ENCODE peak calls at places on chromosomes 1 and 21, in eight cellular contexts. M, H, D, F, J, X, Y and S are unnamed samples.

GRCh38 chr1:60622486-60622885 is 459.9 kb upstream of the NFIA start:
- DNase-seq in M (no peak), Y (no peak), D (no peak), F (no peak), H (no peak), X (no peak), J (no peak), S (no peak)

GRCh38 chr1:8871539-8871935 is 6.9 kb downstream of the ENO1 start:
- DNase-seq in H (no peak), D (no peak), J (no peak), M (no peak), Y (no peak), X (no peak), F (no peak), S (no peak)

GRCh38 chr1:64745986-64746940 is 1.4 kb downstream of the RAVER2 start:
- DNase-seq in J (no peak), H (no peak), X (no peak), F (no peak), M (peak), Y (no peak), D (no peak), S (no peak)

GRCh38 chr1:51301152-51301843 is 29.1 kb downstream of the TTC39A start:
- DNase-seq in Y (no peak), M (no peak), H (no peak), X (no peak), F (no peak), J (no peak), D (no peak), S (no peak)

GRCh38 chr21:19508442-19508841 is 1104.9 kb upstream of the TMPRSS15 start:
- DNase-seq in J (no peak), Y (no peak), H (no peak), X (no peak), M (no peak), D (no peak), F (no peak), S (no peak)

GRCh38 chr1:38183094-38183493 is 136.5 kb upstream of the POU3F1 start:
- DNase-seq in D (no peak), J (peak), M (no peak), H (no peak), X (no peak), F (no peak), Y (no peak), S (no peak)

GRCh38 chr1:151196292-151196800 is 2.0 kb upstream of the PIP5K1A start:
- DNase-seq in X (no peak), Y (peak), D (peak), F (no peak), H (peak), M (peak), J (peak), S (peak)

GRCh38 chr1:77245724-77246294 is 26.6 kb upstream of the PIGK start:
- DNase-seq in X (no peak), M (no peak), D (no peak), Y (no peak), F (no peak), H (no peak), J (no peak), S (no peak)

GRCh38 chr1:201488817-201489581 is 17.9 kb downstream of the CSRP1 start:
- DNase-seq in M (no peak), H (peak), J (no peak), X (no peak), D (no peak), Y (peak), F (no peak), S (no peak)

GRCh38 chr1:116001739-116002487 is 25.6 kb downstream of the SLC22A15 start:
- DNase-seq in X (no peak), H (no peak), D (no peak), Y (no peak), M (peak), J (no peak), F (no peak), S (no peak)

GRCh38 chr1:228211091-228211870 is 3.4 kb downstream of the OBSCN start:
- DNase-seq in Y (no peak), D (no peak), X (no peak), M (no peak), F (no peak), H (no peak), J (no peak), S (no peak)

GRCh38 chr1:24992761-24993211 is 62.7 kb upstream of the RUNX3 start:
- DNase-seq in M (no peak), J (no peak), X (no peak), H (no peak), D (no peak), F (peak), Y (no peak), S (no peak)

DNA sequence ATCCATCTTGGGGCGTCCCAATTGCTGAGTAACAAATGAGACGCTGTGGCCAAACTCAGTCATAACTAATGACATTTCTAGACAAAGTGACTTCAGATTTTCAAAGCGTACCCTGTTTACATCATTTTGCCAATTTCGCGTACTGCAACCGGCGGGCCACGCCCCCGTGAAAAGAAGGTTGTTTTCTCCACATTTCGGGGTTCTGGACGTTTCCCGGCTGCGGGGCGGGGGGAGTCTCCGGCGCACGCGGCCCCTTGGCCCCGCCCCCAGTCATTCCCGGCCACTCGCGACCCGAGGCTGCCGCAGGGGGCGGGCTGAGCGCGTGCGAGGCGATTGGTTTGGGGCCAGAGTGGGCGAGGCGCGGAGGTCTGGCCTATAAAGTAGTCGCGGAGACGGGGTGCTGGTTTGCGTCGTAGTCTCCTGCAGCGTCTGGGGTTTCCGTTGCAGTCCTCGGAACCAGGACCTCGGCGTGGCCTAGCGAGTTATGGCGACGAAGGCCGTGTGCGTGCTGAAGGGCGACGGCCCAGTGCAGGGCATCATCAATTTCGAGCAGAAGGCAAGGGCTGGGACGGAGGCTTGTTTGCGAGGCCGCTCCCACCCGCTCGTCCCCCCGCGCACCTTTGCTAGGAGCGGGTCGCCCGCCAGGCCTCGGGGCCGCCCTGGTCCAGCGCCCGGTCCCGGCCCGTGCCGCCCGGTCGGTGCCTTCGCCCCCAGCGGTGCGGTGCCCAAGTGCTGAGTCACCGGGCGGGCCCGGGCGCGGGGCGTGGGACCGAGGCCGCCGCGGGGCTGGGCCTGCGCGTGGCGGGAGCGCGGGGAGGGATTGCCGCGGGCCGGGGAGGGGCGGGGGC is at the start of gene SOD1:
- DNase-seq in X (peak), H (peak), Y (peak), J (peak), D (peak), F (peak), M (peak), S (peak)
- TF ChIP-seq CTCF in X (peak), H (no peak), Y (peak), J (no peak), D (peak), F (peak), M (peak), S (no peak)

DNA sequence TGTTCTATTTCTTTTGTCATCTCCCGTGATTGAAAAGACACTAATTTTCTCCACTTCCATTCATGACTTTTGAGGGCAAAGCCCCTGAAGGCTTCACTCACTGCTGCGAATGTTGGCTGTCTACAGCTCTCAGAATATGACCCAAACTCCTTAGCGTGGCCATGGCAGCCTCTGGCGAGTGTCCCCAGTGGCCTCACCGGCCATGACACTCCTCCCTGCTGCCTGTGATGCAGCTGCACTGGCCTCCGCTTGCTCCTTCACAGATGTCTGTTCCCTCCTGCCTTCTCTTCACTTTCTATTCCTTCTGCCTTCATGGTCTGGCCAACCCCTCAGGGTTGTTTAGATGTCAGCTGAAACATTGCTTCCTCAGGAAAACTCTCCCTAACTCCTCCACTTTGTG is 30.8 kb upstream of the PTPRF start:
- DNase-seq in Y (no peak), H (no peak), M (no peak), J (no peak), F (peak), D (no peak), X (peak), S (no peak)
- TF ChIP-seq CTCF in Y (no peak), H (peak), M (no peak), J (no peak), F (no peak), D (no peak), X (no peak), S (no peak)

GRCh38 chr1:2330511-2331199 is 60.7 kb downstream of the MORN1 start:
- DNase-seq in M (peak), Y (peak), J (no peak), X (no peak), D (peak), F (no peak), H (peak), S (no peak)
- TF ChIP-seq CTCF in M (peak), Y (no peak), J (no peak), X (peak), D (no peak), F (no peak), H (peak), S (no peak)

GRCh38 chr1:233390842-233391241 is 63.3 kb downstream of the MAP3K21 start:
- DNase-seq in D (no peak), F (no peak), H (no peak), Y (no peak), M (no peak), X (no peak), J (no peak), S (no peak)
- TF ChIP-seq CTCF in D (no peak), F (no peak), H (no peak), Y (no peak), M (no peak), X (no peak), J (no peak), S (no peak)

DNA sequence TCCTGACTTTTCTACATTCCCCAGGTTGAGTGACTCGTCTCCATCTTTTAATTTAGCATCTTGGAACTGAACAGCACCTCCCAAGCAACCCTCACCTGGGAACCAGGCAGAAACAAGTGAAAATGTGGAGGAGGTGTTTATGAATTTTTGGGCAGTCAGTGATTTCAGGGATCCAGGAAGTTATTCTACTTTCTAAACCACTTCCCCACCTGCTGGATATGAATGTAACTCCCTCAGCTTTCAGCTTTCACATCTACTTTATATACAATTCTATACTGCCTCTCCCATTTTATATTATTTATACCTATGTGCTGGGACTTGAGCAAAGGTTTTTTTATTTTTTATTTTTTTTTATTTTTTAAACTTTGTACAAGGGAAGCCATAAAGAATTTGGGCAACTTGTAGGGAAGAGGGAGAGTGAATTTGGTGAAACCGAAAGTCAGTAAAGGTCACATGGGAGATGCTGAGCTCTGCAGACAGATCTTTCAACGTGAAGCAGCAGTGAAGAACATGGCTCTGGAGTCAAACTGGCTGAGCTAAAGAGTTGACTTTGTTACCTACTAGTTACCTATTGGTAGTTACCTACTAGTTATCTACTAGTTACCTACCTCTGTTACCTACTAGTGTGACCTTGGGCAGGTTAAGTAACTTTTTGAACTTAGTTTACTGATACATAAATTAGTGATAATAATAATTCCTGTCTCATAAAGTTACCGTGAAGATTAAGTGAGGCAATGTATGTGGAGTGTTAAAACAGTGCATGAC is 45.5 kb downstream of the DDR2 start:
- DNase-seq in X (no peak), J (no peak), M (no peak), H (no peak), F (no peak), Y (no peak), D (no peak), S (no peak)
- TF ChIP-seq CTCF in X (no peak), J (peak), M (no peak), H (no peak), F (no peak), Y (no peak), D (no peak), S (no peak)

GRCh38 chr1:6384135-6384534 is 9.4 kb downstream of the ACOT7 start:
- DNase-seq in J (no peak), Y (no peak), D (no peak), M (no peak), X (no peak), H (no peak), F (no peak), S (no peak)

GRCh38 chr1:6373961-6374720 is 19.4 kb downstream of the ACOT7 start:
- DNase-seq in F (no peak), Y (no peak), X (no peak), M (peak), H (no peak), J (no peak), D (no peak), S (no peak)

GRCh38 chr1:6380037-6380436 is 13.5 kb downstream of the ACOT7 start:
- DNase-seq in M (no peak), Y (no peak), D (no peak), X (no peak), H (no peak), F (no peak), J (no peak), S (no peak)

DNA sequence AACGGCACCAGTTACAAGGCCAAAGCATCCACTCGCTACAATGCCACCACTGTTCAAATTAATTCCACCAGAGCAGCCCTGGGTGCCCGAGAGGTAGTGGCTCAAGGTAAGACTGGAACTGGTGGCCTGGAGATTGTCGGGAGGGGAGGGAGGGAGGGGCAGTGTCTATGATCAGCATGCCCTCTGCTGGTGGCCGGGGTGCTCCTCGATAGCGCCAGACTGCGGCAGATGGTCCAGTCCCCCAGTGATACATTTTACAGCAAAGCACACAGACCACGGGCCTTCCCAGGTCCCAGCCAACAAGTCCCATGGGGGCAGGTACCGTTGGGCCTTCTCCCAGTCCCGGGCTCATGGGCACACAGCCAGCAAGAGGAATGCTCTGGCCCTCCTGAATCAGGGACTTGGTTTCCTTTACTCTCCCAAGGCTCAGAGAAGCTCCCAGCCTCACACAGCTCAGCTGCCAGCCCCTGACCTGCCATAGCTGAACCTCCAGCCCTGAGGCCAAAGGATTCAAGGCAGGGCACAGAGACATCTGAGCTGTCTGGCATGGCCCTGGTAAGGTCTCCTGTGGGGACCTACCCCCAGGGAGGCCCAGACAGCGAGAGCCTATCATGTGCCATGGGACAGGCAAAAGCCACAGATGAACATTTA is 15.3 kb downstream of the ACOT7 start:
- DNase-seq in J (peak), D (no peak), F (peak), Y (no peak), M (no peak), X (no peak), H (no peak), S (no peak)
- TF ChIP-seq CTCF in J (peak), D (no peak), F (no peak), Y (no peak), M (no peak), X (no peak), H (peak), S (no peak)

DNA sequence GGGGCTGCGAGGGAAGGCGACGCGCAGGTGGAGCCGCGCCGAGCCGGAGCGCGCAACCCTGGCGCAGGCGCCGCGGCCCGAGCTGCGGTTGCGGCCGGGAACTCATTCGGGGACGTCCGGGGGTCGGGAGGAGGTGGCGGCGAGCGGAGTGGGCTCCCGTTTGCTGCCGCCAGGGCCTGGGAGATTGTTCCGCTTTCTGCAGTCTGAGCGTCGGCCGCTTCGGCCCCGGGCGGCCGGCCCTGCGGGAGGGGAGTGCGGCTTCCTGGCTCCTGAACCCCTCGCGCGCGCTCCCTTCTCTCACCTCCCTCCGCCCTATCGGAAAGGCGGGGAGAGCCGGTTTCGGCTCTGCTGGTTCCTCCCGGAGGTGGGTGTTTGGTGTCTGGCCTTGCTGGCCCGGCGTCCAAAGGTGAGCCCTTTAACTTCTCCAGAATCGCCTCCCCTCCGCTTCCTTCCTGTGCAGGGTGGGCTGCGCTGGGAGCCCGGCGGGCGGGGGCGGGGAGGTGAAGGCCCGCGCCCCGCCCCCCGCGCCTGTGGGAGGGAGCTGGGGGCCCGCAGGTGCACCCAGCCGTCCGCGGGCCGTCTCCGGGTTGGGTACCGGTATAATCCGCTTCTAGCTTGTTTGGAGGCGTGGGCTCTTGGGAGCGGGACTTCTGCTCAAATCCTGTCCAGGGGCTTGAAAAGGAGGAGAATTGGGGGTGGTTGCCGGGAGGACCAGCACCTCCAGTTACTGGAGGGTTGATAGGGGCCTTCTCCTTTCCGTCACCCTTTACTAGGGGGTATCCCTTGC is 683 bp downstream of the LRRC8D start:
- DNase-seq in J (peak), H (no peak), X (no peak), D (peak), F (peak), M (peak), Y (no peak), S (peak)
- TF ChIP-seq CTCF in J (no peak), H (no peak), X (no peak), D (no peak), F (peak), M (no peak), Y (no peak), S (no peak)

GRCh38 chr1:40078512-40079333 is 18.3 kb downstream of the PPT1 start:
- DNase-seq in J (peak), X (no peak), D (no peak), F (peak), M (peak), Y (peak), H (peak), S (peak)
- TF ChIP-seq CTCF in J (peak), X (peak), D (no peak), F (peak), M (peak), Y (peak), H (peak), S (peak)

DNA sequence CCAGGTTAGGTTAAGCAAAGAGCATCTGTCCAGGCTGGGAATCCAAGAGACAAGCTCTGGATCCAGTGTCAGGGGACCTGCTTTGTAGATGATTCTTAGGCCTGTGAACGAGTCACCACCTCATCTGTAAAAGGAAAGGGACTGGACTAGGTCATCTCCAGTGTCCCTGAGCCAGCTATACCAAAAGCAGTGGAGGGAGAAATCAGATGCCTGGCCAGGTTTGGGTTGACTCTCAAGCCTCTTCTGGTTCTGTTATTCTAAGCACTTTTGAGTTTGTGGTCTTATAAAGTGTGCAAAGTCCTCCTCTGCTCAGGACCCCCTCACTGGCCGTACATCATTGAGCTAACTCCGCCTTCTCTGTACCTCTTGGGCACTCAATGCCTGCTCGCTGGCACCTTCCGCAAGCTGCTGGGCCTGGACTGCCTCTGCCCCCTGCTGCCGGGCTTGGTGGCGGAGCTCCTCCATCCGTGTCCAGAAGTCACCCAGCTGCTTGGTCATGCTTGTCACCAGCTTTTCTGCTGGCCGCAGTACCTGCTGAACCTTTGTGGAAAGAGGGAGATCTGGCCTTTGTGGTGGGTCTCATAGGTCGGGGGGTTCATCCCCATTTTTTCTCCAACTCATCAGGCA is 33.6 kb downstream of the CAMK1G start:
- DNase-seq in J (no peak), F (no peak), M (peak), X (no peak), H (no peak), D (no peak), Y (no peak), S (no peak)
- TF ChIP-seq CTCF in J (no peak), F (no peak), M (peak), X (no peak), H (no peak), D (no peak), Y (no peak), S (no peak)

GRCh38 chr1:23529146-23530088 is 1.6 kb downstream of the E2F2 start:
- DNase-seq in M (peak), D (no peak), F (no peak), H (no peak), Y (no peak), X (no peak), J (no peak), S (no peak)

GRCh38 chr1:23526329-23527041 is 4.5 kb downstream of the E2F2 start:
- DNase-seq in J (no peak), X (no peak), Y (no peak), H (no peak), F (no peak), M (no peak), D (no peak), S (no peak)

GRCh38 chr1:23527366-23527765 is 3.7 kb downstream of the E2F2 start:
- DNase-seq in H (no peak), X (no peak), J (no peak), F (no peak), M (no peak), D (no peak), Y (no peak), S (no peak)

GRCh38 chr1:23530089-23530749 is 814 bp downstream of the E2F2 start:
- DNase-seq in D (no peak), H (no peak), M (no peak), J (no peak), Y (no peak), X (no peak), F (no peak), S (no peak)

GRCh38 chr1:23528245-23528978 is 2.6 kb downstream of the E2F2 start:
- DNase-seq in X (peak), M (peak), Y (peak), H (peak), J (no peak), D (no peak), F (peak), S (no peak)
- TF ChIP-seq CTCF in X (no peak), M (no peak), Y (no peak), H (no peak), J (no peak), D (no peak), F (no peak), S (no peak)